ENCODE peak calls at places on chromosome 7, in nine cellular contexts. One of them, this sample, is unnamed.

GRCh38 chr7:149787428-149788299 is 14.3 kb upstream of the ZNF467 start:
- DNase-seq in naive thymus-derived CD4-positive, alpha-beta T cell: no peak
- DNase-seq in ovary: no peak
- DNase-seq in IMR-90: no peak
- DNase-seq in heart right ventricle: peak; percentile 15
- DNase-seq in Panc1: no peak
- DNase-seq in GM23338: peak; percentile 58
- DNase-seq in endothelial cell of umbilical vein: peak; percentile 28
- DNase-seq in SK-N-SH: peak; percentile 82
- DNase-seq in this sample: peak; percentile 59

GRCh38 chr7:54331311-54331710 is 210.9 kb upstream of the VSTM2A start:
- DNase-seq in naive thymus-derived CD4-positive, alpha-beta T cell: no peak
- DNase-seq in ovary: no peak
- DNase-seq in IMR-90: no peak
- DNase-seq in heart right ventricle: no peak
- DNase-seq in Panc1: no peak
- DNase-seq in GM23338: no peak
- DNase-seq in endothelial cell of umbilical vein: no peak
- DNase-seq in SK-N-SH: no peak
- DNase-seq in this sample: no peak

GRCh38 chr7:148813890-148814289 is 70.2 kb downstream of the EZH2 start:
- DNase-seq in naive thymus-derived CD4-positive, alpha-beta T cell: no peak
- DNase-seq in ovary: no peak
- DNase-seq in IMR-90: no peak
- DNase-seq in heart right ventricle: no peak
- DNase-seq in Panc1: no peak
- DNase-seq in GM23338: no peak
- DNase-seq in endothelial cell of umbilical vein: no peak
- DNase-seq in SK-N-SH: no peak
- DNase-seq in this sample: no peak

GRCh38 chr7:135599471-135599870 is 41.8 kb downstream of the NUP205 start:
- DNase-seq in naive thymus-derived CD4-positive, alpha-beta T cell: no peak
- DNase-seq in ovary: no peak
- DNase-seq in IMR-90: no peak
- DNase-seq in heart right ventricle: no peak
- DNase-seq in Panc1: no peak
- DNase-seq in GM23338: no peak
- DNase-seq in endothelial cell of umbilical vein: no peak
- DNase-seq in SK-N-SH: no peak
- DNase-seq in this sample: no peak

GRCh38 chr7:130853503-130854279 is 119.7 kb upstream of the KLF14 start:
- DNase-seq in naive thymus-derived CD4-positive, alpha-beta T cell: no peak
- DNase-seq in ovary: no peak
- DNase-seq in IMR-90: peak; percentile 69
- DNase-seq in heart right ventricle: no peak
- DNase-seq in Panc1: peak; percentile 92
- DNase-seq in GM23338: no peak
- DNase-seq in endothelial cell of umbilical vein: no peak
- DNase-seq in SK-N-SH: no peak
- DNase-seq in this sample: no peak

GRCh38 chr7:2437136-2437535 is 33.7 kb downstream of the CHST12 start:
- DNase-seq in naive thymus-derived CD4-positive, alpha-beta T cell: no peak
- DNase-seq in ovary: no peak
- DNase-seq in IMR-90: no peak
- DNase-seq in heart right ventricle: no peak
- DNase-seq in Panc1: no peak
- DNase-seq in GM23338: no peak
- DNase-seq in endothelial cell of umbilical vein: no peak
- DNase-seq in SK-N-SH: no peak
- DNase-seq in this sample: no peak

GRCh38 chr7:30594055-30594539 is 581 bp upstream of the GARS1 start:
- DNase-seq in naive thymus-derived CD4-positive, alpha-beta T cell: no peak
- DNase-seq in ovary: peak; percentile 44
- DNase-seq in IMR-90: peak; percentile 24
- DNase-seq in heart right ventricle: peak; percentile 20
- DNase-seq in Panc1: no peak
- DNase-seq in GM23338: peak; percentile 73
- DNase-seq in endothelial cell of umbilical vein: no peak
- DNase-seq in SK-N-SH: peak; percentile 78
- DNase-seq in this sample: peak; percentile 55

GRCh38 chr7:39621784-39622411 is 1.5 kb upstream of the RALA start:
- DNase-seq in naive thymus-derived CD4-positive, alpha-beta T cell: no peak
- DNase-seq in ovary: no peak
- DNase-seq in IMR-90: peak; percentile 35
- DNase-seq in heart right ventricle: no peak
- DNase-seq in Panc1: no peak
- DNase-seq in GM23338: no peak
- DNase-seq in endothelial cell of umbilical vein: no peak
- DNase-seq in SK-N-SH: no peak
- DNase-seq in this sample: peak; percentile 86

GRCh38 chr7:135924302-135924701 is 52.9 kb downstream of the MTPN start:
- DNase-seq in naive thymus-derived CD4-positive, alpha-beta T cell: no peak
- DNase-seq in ovary: no peak
- DNase-seq in IMR-90: peak; percentile 2
- DNase-seq in heart right ventricle: no peak
- DNase-seq in Panc1: no peak
- DNase-seq in GM23338: no peak
- DNase-seq in endothelial cell of umbilical vein: no peak
- DNase-seq in SK-N-SH: no peak
- DNase-seq in this sample: no peak

GRCh38 chr7:90850516-90850915 is 254.4 kb downstream of the CDK14 start:
- DNase-seq in naive thymus-derived CD4-positive, alpha-beta T cell: no peak
- DNase-seq in ovary: no peak
- DNase-seq in IMR-90: no peak
- DNase-seq in heart right ventricle: no peak
- DNase-seq in Panc1: no peak
- DNase-seq in GM23338: no peak
- DNase-seq in endothelial cell of umbilical vein: no peak
- DNase-seq in SK-N-SH: no peak
- DNase-seq in this sample: no peak

GRCh38 chr7:43569424-43569823 is 13.5 kb upstream of the STK17A start:
- DNase-seq in naive thymus-derived CD4-positive, alpha-beta T cell: no peak
- DNase-seq in ovary: no peak
- DNase-seq in IMR-90: peak; percentile 84
- DNase-seq in heart right ventricle: no peak
- DNase-seq in Panc1: no peak
- DNase-seq in GM23338: no peak
- DNase-seq in endothelial cell of umbilical vein: no peak
- DNase-seq in SK-N-SH: no peak
- DNase-seq in this sample: no peak

GRCh38 chr7:106841896-106842390 is 23.1 kb upstream of the PIK3CG start:
- DNase-seq in naive thymus-derived CD4-positive, alpha-beta T cell: no peak
- DNase-seq in ovary: no peak
- DNase-seq in IMR-90: no peak
- DNase-seq in heart right ventricle: no peak
- DNase-seq in Panc1: no peak
- DNase-seq in GM23338: no peak
- DNase-seq in endothelial cell of umbilical vein: no peak
- DNase-seq in SK-N-SH: peak; percentile 47
- DNase-seq in this sample: no peak

GRCh38 chr7:50366311-50366710 is 61.8 kb downstream of the IKZF1 start:
- DNase-seq in naive thymus-derived CD4-positive, alpha-beta T cell: no peak
- DNase-seq in ovary: no peak
- DNase-seq in IMR-90: no peak
- DNase-seq in heart right ventricle: no peak
- DNase-seq in Panc1: no peak
- DNase-seq in GM23338: no peak
- DNase-seq in endothelial cell of umbilical vein: no peak
- DNase-seq in SK-N-SH: no peak
- DNase-seq in this sample: no peak

GRCh38 chr7:123154231-123154860 is 45.4 kb downstream of the SLC13A1 start:
- DNase-seq in naive thymus-derived CD4-positive, alpha-beta T cell: no peak
- DNase-seq in ovary: peak; percentile 40
- DNase-seq in IMR-90: peak; percentile 50
- DNase-seq in heart right ventricle: no peak
- DNase-seq in Panc1: peak; percentile 75
- DNase-seq in GM23338: peak; percentile 84
- DNase-seq in endothelial cell of umbilical vein: peak; percentile 86
- DNase-seq in SK-N-SH: peak; percentile 49
- DNase-seq in this sample: peak; percentile 38

DNA sequence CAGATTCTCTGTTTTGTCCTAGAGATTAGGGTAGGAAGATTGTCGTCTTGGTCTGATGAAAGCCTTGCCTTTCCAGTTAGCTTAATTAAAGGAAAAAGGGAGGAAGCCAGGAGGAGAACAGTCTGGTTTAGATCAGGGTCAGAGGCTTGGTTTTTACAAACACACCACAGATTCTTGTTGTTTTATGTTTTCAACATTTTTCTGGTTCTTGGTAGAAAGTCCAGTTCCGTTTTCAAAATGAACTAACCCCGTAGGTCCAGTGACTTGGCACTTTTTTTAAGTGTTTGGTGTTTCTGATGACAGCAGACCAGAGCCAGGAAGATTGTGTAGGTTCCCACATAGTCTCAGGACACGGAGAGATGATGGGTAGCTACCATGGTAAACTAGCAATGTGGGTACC is 167.1 kb upstream of the INHBA start:
- DNase-seq in naive thymus-derived CD4-positive, alpha-beta T cell: no peak
- DNase-seq in ovary: no peak
- DNase-seq in IMR-90: no peak
- DNase-seq in heart right ventricle: no peak
- DNase-seq in Panc1: no peak
- DNase-seq in GM23338: no peak
- DNase-seq in endothelial cell of umbilical vein: no peak
- DNase-seq in SK-N-SH: no peak
- DNase-seq in this sample: no peak
- H3K27ac ChIP-seq in naive thymus-derived CD4-positive, alpha-beta T cell: no peak overlapping the region
- H3K27ac ChIP-seq in ovary: no peak overlapping the region
- H3K27ac ChIP-seq in IMR-90: peak overlapping the region; percentile 91
- H3K27ac ChIP-seq in heart right ventricle: no peak overlapping the region
- H3K27ac ChIP-seq in Panc1: no peak overlapping the region
- H3K27ac ChIP-seq in GM23338: no peak overlapping the region
- H3K27ac ChIP-seq in endothelial cell of umbilical vein: no peak overlapping the region
- H3K27ac ChIP-seq in SK-N-SH: peak overlapping the region; percentile 68
- H3K27ac ChIP-seq in this sample: peak overlapping the region; percentile 67

GRCh38 chr7:142797342-142797798 is 26.6 kb downstream of the PRSS2 start:
- DNase-seq in naive thymus-derived CD4-positive, alpha-beta T cell: no peak
- DNase-seq in ovary: no peak
- DNase-seq in IMR-90: no peak
- DNase-seq in heart right ventricle: no peak
- DNase-seq in Panc1: no peak
- DNase-seq in GM23338: peak; percentile 47
- DNase-seq in endothelial cell of umbilical vein: no peak
- DNase-seq in SK-N-SH: no peak
- DNase-seq in this sample: no peak
- H3K27me3 ChIP-seq in naive thymus-derived CD4-positive, alpha-beta T cell: no peaks in the 10 kb centered on the region
- H3K27me3 ChIP-seq in ovary: no peaks in the 10 kb centered on the region
- H3K27me3 ChIP-seq in IMR-90: peaks cover 60% of the 10 kb centered on the region
- H3K27me3 ChIP-seq in heart right ventricle: peaks cover 87% of the 10 kb centered on the region
- H3K27me3 ChIP-seq in Panc1: peaks cover 45% of the 10 kb centered on the region
- H3K27me3 ChIP-seq in GM23338: peaks cover 67% of the 10 kb centered on the region
- H3K27me3 ChIP-seq in endothelial cell of umbilical vein: no peaks in the 10 kb centered on the region
- H3K27me3 ChIP-seq in SK-N-SH: peaks cover 61% of the 10 kb centered on the region
- H3K27me3 ChIP-seq in this sample: peaks cover 50% of the 10 kb centered on the region

DNA sequence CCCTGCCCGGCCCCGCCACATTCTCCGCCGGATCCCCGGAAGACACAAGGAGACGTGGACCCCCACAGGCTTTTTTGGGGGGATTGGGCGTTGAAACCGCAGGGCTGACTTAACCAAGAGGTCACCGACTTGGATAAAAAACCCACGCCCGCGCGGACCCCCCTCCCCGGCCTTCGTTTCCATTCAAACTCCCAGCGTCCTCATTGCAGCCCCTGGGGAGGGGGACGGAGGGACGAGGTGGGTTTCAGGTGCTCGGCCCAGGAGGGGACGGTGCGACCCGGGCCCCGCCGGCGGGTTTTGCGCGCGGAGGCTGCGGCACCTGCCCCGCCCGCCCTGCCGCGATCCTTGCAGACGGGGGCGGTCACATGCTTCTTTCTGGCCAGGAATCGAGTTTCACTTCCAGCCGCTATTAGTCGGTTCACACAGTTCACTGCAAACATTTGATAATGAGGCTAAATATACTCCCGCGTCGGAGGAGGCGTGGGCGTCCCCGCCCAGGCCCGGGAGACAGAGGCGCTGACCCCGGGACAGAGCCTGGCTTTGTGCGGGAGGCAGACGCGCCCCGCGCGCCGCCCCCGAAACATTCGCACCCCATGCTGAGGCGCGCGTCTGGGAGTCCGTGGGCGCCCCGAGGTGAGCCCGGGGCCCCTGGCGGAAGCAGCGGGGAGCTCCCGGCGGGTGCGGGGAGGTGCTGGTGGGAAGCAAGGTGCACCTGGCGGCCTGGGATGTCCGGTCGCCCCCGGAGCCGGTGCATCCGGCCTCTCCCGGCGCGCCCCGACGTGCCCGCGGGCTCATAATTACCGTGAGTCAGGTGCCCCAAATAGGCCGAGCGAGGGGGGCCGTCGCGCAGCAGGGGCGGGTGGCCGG is 2.7 kb upstream of the PDGFA start:
- DNase-seq in naive thymus-derived CD4-positive, alpha-beta T cell: no peak
- DNase-seq in ovary: peak; percentile 69
- DNase-seq in IMR-90: peak; percentile 32
- DNase-seq in heart right ventricle: peak; percentile 56
- DNase-seq in Panc1: no peak
- DNase-seq in GM23338: peak; percentile 55
- DNase-seq in endothelial cell of umbilical vein: peak; percentile 52
- DNase-seq in SK-N-SH: no peak
- DNase-seq in this sample: no peak
- H3K27ac ChIP-seq in naive thymus-derived CD4-positive, alpha-beta T cell: no peak overlapping the region
- H3K27ac ChIP-seq in ovary: no peak overlapping the region
- H3K27ac ChIP-seq in IMR-90: no peak overlapping the region
- H3K27ac ChIP-seq in heart right ventricle: peak overlapping the region; percentile 78
- H3K27ac ChIP-seq in Panc1: peak overlapping the region; percentile 7
- H3K27ac ChIP-seq in GM23338: no peak overlapping the region
- H3K27ac ChIP-seq in endothelial cell of umbilical vein: no peak overlapping the region
- H3K27ac ChIP-seq in SK-N-SH: no peak overlapping the region
- H3K27ac ChIP-seq in this sample: no peak overlapping the region

GRCh38 chr7:155375337-155376277 is 77.9 kb downstream of the INSIG1 start:
- DNase-seq in naive thymus-derived CD4-positive, alpha-beta T cell: no peak
- DNase-seq in ovary: no peak
- DNase-seq in IMR-90: no peak
- DNase-seq in heart right ventricle: no peak
- DNase-seq in Panc1: no peak
- DNase-seq in GM23338: peak; percentile 51
- DNase-seq in endothelial cell of umbilical vein: no peak
- DNase-seq in SK-N-SH: no peak
- DNase-seq in this sample: no peak

GRCh38 chr7:155378580-155378934 is 79.4 kb upstream of the EN2 start:
- DNase-seq in naive thymus-derived CD4-positive, alpha-beta T cell: no peak
- DNase-seq in ovary: no peak
- DNase-seq in IMR-90: no peak
- DNase-seq in heart right ventricle: no peak
- DNase-seq in Panc1: no peak
- DNase-seq in GM23338: no peak
- DNase-seq in endothelial cell of umbilical vein: no peak
- DNase-seq in SK-N-SH: no peak
- DNase-seq in this sample: no peak

GRCh38 chr7:155377837-155378579 is 79.9 kb upstream of the EN2 start:
- DNase-seq in naive thymus-derived CD4-positive, alpha-beta T cell: no peak
- DNase-seq in ovary: peak; percentile 72
- DNase-seq in IMR-90: peak; percentile 10
- DNase-seq in heart right ventricle: no peak
- DNase-seq in Panc1: no peak
- DNase-seq in GM23338: peak; percentile 57
- DNase-seq in endothelial cell of umbilical vein: peak; percentile 16
- DNase-seq in SK-N-SH: peak; percentile 73
- DNase-seq in this sample: no peak

GRCh38 chr7:155378959-155379871 is 78.7 kb upstream of the EN2 start:
- DNase-seq in naive thymus-derived CD4-positive, alpha-beta T cell: no peak
- DNase-seq in ovary: no peak
- DNase-seq in IMR-90: no peak
- DNase-seq in heart right ventricle: no peak
- DNase-seq in Panc1: no peak
- DNase-seq in GM23338: peak; percentile 43
- DNase-seq in endothelial cell of umbilical vein: no peak
- DNase-seq in SK-N-SH: no peak
- DNase-seq in this sample: no peak

GRCh38 chr7:155377071-155377836 is 79.6 kb downstream of the INSIG1 start:
- DNase-seq in naive thymus-derived CD4-positive, alpha-beta T cell: no peak
- DNase-seq in ovary: no peak
- DNase-seq in IMR-90: no peak
- DNase-seq in heart right ventricle: no peak
- DNase-seq in Panc1: no peak
- DNase-seq in GM23338: no peak
- DNase-seq in endothelial cell of umbilical vein: no peak
- DNase-seq in SK-N-SH: no peak
- DNase-seq in this sample: no peak
- H3K27me3 ChIP-seq in naive thymus-derived CD4-positive, alpha-beta T cell: no peaks in the 10 kb centered on the region
- H3K27me3 ChIP-seq in ovary: peaks cover 3% of the 10 kb centered on the region
- H3K27me3 ChIP-seq in IMR-90: peaks cover 87% of the 10 kb centered on the region
- H3K27me3 ChIP-seq in heart right ventricle: peaks cover 100% of the 10 kb centered on the region
- H3K27me3 ChIP-seq in Panc1: peaks cover 60% of the 10 kb centered on the region
- H3K27me3 ChIP-seq in GM23338: peaks cover 100% of the 10 kb centered on the region
- H3K27me3 ChIP-seq in endothelial cell of umbilical vein: peaks cover 100% of the 10 kb centered on the region
- H3K27me3 ChIP-seq in SK-N-SH: peaks cover 100% of the 10 kb centered on the region
- H3K27me3 ChIP-seq in this sample: peaks cover 88% of the 10 kb centered on the region